ENCODE peak calls at places on chromosomes 11 and 22, in six cellular contexts. K is T1000, O is HL-60, M is NCI-H774, F is GM12891, X is hippocampal formation. Q is an unnamed sample.

GRCh38 chr22:46972901-46973831 is 210.7 kb downstream of the TBC1D22A start:
- DNase-seq in K (no peak), O (no peak), M (no peak), F (no peak), X (no peak), Q (no peak)

GRCh38 chr22:43060213-43060612 is 29.0 kb downstream of the TTLL1 start:
- DNase-seq in K (no peak), O (peak), M (no peak), F (peak), X (no peak), Q (peak)

GRCh38 chr11:83033972-83034672 is 37.6 kb downstream of the RAB30 start:
- DNase-seq in K (no peak), O (no peak), M (no peak), F (no peak), X (peak), Q (peak)

GRCh38 chr22:33018232-33018864 is 39.8 kb downstream of the SYN3 start:
- DNase-seq in K (no peak), O (no peak), M (peak), F (peak), X (peak), Q (peak)

GRCh38 chr22:27245056-27245455 is 556.5 kb downstream of the MN1 start:
- DNase-seq in K (no peak), O (no peak), M (no peak), F (no peak), X (no peak), Q (no peak)

GRCh38 chr11:102640946-102641345 is 15.8 kb upstream of the MMP20 start:
- DNase-seq in K (no peak), O (no peak), M (no peak), F (no peak), X (no peak), Q (no peak)

GRCh38 chr11:134752964-134753804 is 341.1 kb upstream of the B3GAT1 start:
- DNase-seq in K (no peak), O (no peak), M (no peak), F (no peak), X (no peak), Q (no peak)

GRCh38 chr11:108958446-108959123 is 293.7 kb downstream of the DDX10 start:
- DNase-seq in K (no peak), O (no peak), M (no peak), F (no peak), X (no peak), Q (peak)

GRCh38 chr11:40186401-40187091 is 1272.9 kb downstream of the LRRC4C start:
- DNase-seq in K (no peak), O (no peak), M (peak), F (no peak), X (peak), Q (no peak)

GRCh38 chr11:67071420-67072284 is 15.0 kb downstream of the RHOD start:
- DNase-seq in K (no peak), O (peak), M (peak), F (peak), X (no peak), Q (peak)